ENCODE peak calls at places on chromosomes 6 and 20, in six cellular contexts. Q is stimulated activated CD8-positive, alpha-beta memory T cell treated with anti-CD3 and anti-CD28 coated beads, Interleukin-15, amount 100 ng/mL, for 24 hours; J is cerebellum; D is nephron progenitor cell; B is heart left ventricle; P is GOT3. E is an unnamed sample.

GRCh38 chr20:57756921-57757320 is 47.1 kb upstream of the PMEPA1 start:
- DNase-seq in Q (no peak), J (no peak), D (no peak), B (no peak), P (no peak), E (no peak)

GRCh38 chr6:152472325-152472724 is 164.8 kb downstream of the SYNE1 start:
- DNase-seq in Q (no peak), J (no peak), D (no peak), B (no peak), P (no peak), E (no peak)

GRCh38 chr6:56852611-56853010 is 102.3 kb upstream of the BEND6 start:
- DNase-seq in Q (no peak), J (no peak), D (no peak), B (no peak), P (no peak), E (no peak)

GRCh38 chr20:62702886-62703852 is 5.5 kb upstream of the NTSR1 start:
- DNase-seq in Q (no peak), J (no peak), D (no peak), B (peak), P (no peak), E (peak)

GRCh38 chr6:75044846-75045245 is 161.0 kb downstream of the COL12A1 start:
- DNase-seq in Q (no peak), J (no peak), D (no peak), B (no peak), P (no peak), E (no peak)

GRCh38 chr20:62355527-62356142 is 11.5 kb downstream of the LAMA5 start:
- DNase-seq in Q (no peak), J (no peak), D (peak), B (peak), P (no peak), E (peak)

GRCh38 chr6:152603911-152604310 is 33.3 kb downstream of the SYNE1 start:
- DNase-seq in Q (no peak), J (no peak), D (no peak), B (no peak), P (no peak), E (no peak)

GRCh38 chr6:168155193-168155592 is 76.2 kb upstream of the FRMD1 start:
- DNase-seq in Q (no peak), J (no peak), D (no peak), B (no peak), P (no peak), E (no peak)

GRCh38 chr6:16108996-16109658 is 19.8 kb upstream of the MYLIP start:
- DNase-seq in Q (no peak), J (no peak), D (no peak), B (peak), P (no peak), E (no peak)

GRCh38 chr20:3857405-3857804 is 10.8 kb downstream of the MAVS start:
- DNase-seq in Q (no peak), J (peak), D (no peak), B (no peak), P (no peak), E (peak)

GRCh38 chr6:161838306-161839035 is 564.6 kb upstream of the AGPAT4 start:
- DNase-seq in Q (no peak), J (no peak), D (peak), B (no peak), P (no peak), E (no peak)

GRCh38 chr6:134455319-134455718 is 137.4 kb upstream of the SGK1 start:
- DNase-seq in Q (no peak), J (no peak), D (no peak), B (no peak), P (no peak), E (no peak)

GRCh38 chr6:53199765-53200164 is 51.1 kb upstream of the GCM1 start:
- DNase-seq in Q (no peak), J (no peak), D (no peak), B (no peak), P (no peak), E (no peak)

GRCh38 chr20:51703446-51704287 is 64.5 kb downstream of the ATP9A start:
- DNase-seq in Q (no peak), J (no peak), D (no peak), B (no peak), P (no peak), E (no peak)

GRCh38 chr20:31705598-31706597 is 16.8 kb downstream of the BCL2L1 start:
- DNase-seq in Q (no peak), J (no peak), D (no peak), B (no peak), P (no peak), E (no peak)

GRCh38 chr6:130206474-130206873 is 16.3 kb downstream of the SAMD3 start:
- DNase-seq in Q (no peak), J (no peak), D (no peak), B (no peak), P (no peak), E (no peak)

GRCh38 chr6:66362888-66363287 is 655.9 kb upstream of the EYS start:
- DNase-seq in Q (no peak), J (no peak), D (no peak), B (no peak), P (no peak), E (no peak)

GRCh38 chr6:13194852-13195251 is 133.5 kb downstream of the TBC1D7 start:
- DNase-seq in Q (no peak), J (peak), D (peak), B (no peak), P (no peak), E (no peak)

GRCh38 chr6:31908791-31909190 is 6.9 kb upstream of the ZBTB12 start:
- DNase-seq in Q (no peak), J (no peak), D (no peak), B (no peak), P (no peak), E (no peak)

GRCh38 chr6:89035252-89036106 is 45.1 kb upstream of the PNRC1 start:
- DNase-seq in Q (no peak), J (no peak), D (no peak), B (peak), P (peak), E (peak)

GRCh38 chr6:67629268-67629667 is 1005.8 kb upstream of the ADGRB3 start:
- DNase-seq in Q (no peak), J (no peak), D (no peak), B (no peak), P (no peak), E (no peak)

GRCh38 chr6:109441069-109441816 is 719 bp downstream of the SMPD2 start:
- DNase-seq in Q (no peak), J (peak), D (peak), B (peak), P (no peak), E (peak)

GRCh38 chr6:6629416-6629815 is 40.9 kb downstream of the LY86 start:
- DNase-seq in Q (no peak), J (peak), D (no peak), B (no peak), P (no peak), E (no peak)

GRCh38 chr6:101961357-101961756 is 567.8 kb downstream of the GRIK2 start:
- DNase-seq in Q (no peak), J (no peak), D (peak), B (no peak), P (no peak), E (no peak)

GRCh38 chr20:25281541-25281991 is 33.7 kb downstream of the PYGB start:
- DNase-seq in Q (no peak), J (no peak), D (no peak), B (no peak), P (no peak), E (peak)

GRCh38 chr6:113857565-113858066 is 471 bp downstream of the MARCKS start:
- DNase-seq in Q (no peak), J (peak), D (peak), B (no peak), P (no peak), E (peak)

E was measured in Right ventricle myocardium inferior.